ENCODE peak calls at places on chromosomes 11 and 22, in eight cellular contexts. M, Z, H, C, I, P, Y and W are unnamed samples.

GRCh38 chr11:123137496-123138270 is 57.4 kb downstream of the CLMP start:
- DNase-seq in M (no peak), Z (peak; percentile 97), H (peak; percentile 75), C (peak; percentile 90), I (peak; percentile 89), P (peak; percentile 90), Y (peak; percentile 87), W (peak; percentile 70)

GRCh38 chr11:74689666-74690065 is 41.6 kb downstream of the CHRDL2 start:
- DNase-seq in M (no peak), Z (peak; percentile 39), H (peak; percentile 66), C (no peak), I (peak; percentile 54), P (no peak), Y (peak; percentile 87), W (no peak)

GRCh38 chr11:12569499-12570040 is 104.7 kb upstream of the TEAD1 start:
- DNase-seq in M (no peak), Z (peak; percentile 50), H (peak; percentile 77), C (no peak), I (no peak), P (no peak), Y (peak; percentile 38), W (peak; percentile 51)

GRCh38 chr11:61958590-61958989 is 8.4 kb downstream of the BEST1 start:
- DNase-seq in M (no peak), Z (no peak), H (no peak), C (no peak), I (no peak), P (no peak), Y (no peak), W (no peak)

GRCh38 chr11:128212324-128212723 is 375.0 kb downstream of the ETS1 start:
- DNase-seq in M (no peak), Z (no peak), H (no peak), C (no peak), I (no peak), P (no peak), Y (no peak), W (no peak)

GRCh38 chr11:64834723-64835615 is 9.5 kb downstream of the CDC42BPG start:
- DNase-seq in M (no peak), Z (peak; percentile 66), H (no peak), C (no peak), I (no peak), P (no peak), Y (no peak), W (no peak)

GRCh38 chr11:69808708-69809107 is 10.5 kb downstream of the FGF3 start:
- DNase-seq in M (no peak), Z (peak; percentile 61), H (peak; percentile 45), C (no peak), I (no peak), P (peak; percentile 79), Y (peak; percentile 6), W (no peak)

GRCh38 chr11:134228625-134229024 is 4.2 kb downstream of the VPS26B start:
- DNase-seq in M (no peak), Z (peak; percentile 77), H (no peak), C (no peak), I (no peak), P (no peak), Y (no peak), W (peak; percentile 56)

GRCh38 chr11:102410382-102410784 is 42.2 kb downstream of the TMEM123 start:
- DNase-seq in M (no peak), Z (peak; percentile 52), H (peak; percentile 62), C (no peak), I (no peak), P (peak; percentile 9), Y (peak; percentile 53), W (no peak)

GRCh38 chr11:112797072-112797471 is 164.1 kb upstream of the NCAM1 start:
- DNase-seq in M (no peak), Z (no peak), H (no peak), C (peak; percentile 35), I (no peak), P (peak; percentile 89), Y (no peak), W (no peak)

GRCh38 chr11:112361396-112361795 is 100.7 kb upstream of the PLET1 start:
- DNase-seq in M (no peak), Z (no peak), H (no peak), C (no peak), I (no peak), P (no peak), Y (no peak), W (no peak)

GRCh38 chr22:19174106-19175025 is 4.2 kb downstream of the SLC25A1 start:
- DNase-seq in M (no peak), Z (peak; percentile 76), H (peak; percentile 42), C (no peak), I (peak; percentile 88), P (no peak), Y (peak; percentile 92), W (peak; percentile 79)

GRCh38 chr11:119181677-119182412 is 3.4 kb upstream of the NHERF4 start:
- DNase-seq in M (no peak), Z (no peak), H (no peak), C (peak; percentile 23), I (no peak), P (peak; percentile 60), Y (no peak), W (no peak)

GRCh38 chr11:11000546-11001283 is 142.9 kb upstream of the ZBED5 start:
- DNase-seq in M (no peak), Z (no peak), H (no peak), C (no peak), I (no peak), P (no peak), Y (no peak), W (no peak)

GRCh38 chr22:46047226-46047625 is 70.3 kb upstream of the WNT7B start:
- DNase-seq in M (no peak), Z (no peak), H (no peak), C (no peak), I (no peak), P (peak; percentile 42), Y (no peak), W (no peak)

GRCh38 chr11:107769189-107769588 is 57.3 kb upstream of the SLN start:
- DNase-seq in M (no peak), Z (peak; percentile 90), H (peak; percentile 70), C (no peak), I (no peak), P (peak; percentile 13), Y (peak; percentile 74), W (peak; percentile 69)

GRCh38 chr11:75811485-75811884 is 3.5 kb upstream of the UVRAG start:
- DNase-seq in M (no peak), Z (no peak), H (no peak), C (no peak), I (no peak), P (peak; percentile 21), Y (no peak), W (no peak)